ENCODE peak calls at places on chromosomes 7 and 10, in five cellular contexts. One of them, this sample, is unnamed.

GRCh38 chr10:119103241-119103640 is 672 bp upstream of the DENND10 start:
- DNase-seq in NCI-H1092 treated with DMSO at 0.1 percent for 48 hours: no peak
- DNase-seq in fibroblast of pulmonary artery: no peak
- DNase-seq in GM18507: no peak
- DNase-seq in stimulated activated naive B cell treated with anti-CD40 and anti-IgM and Interleukin-4, amounts not matched to agents 10 μg/mL and 1 μg/mL and 100 μg/mL, for 72 hours: no peak
- DNase-seq in this sample: no peak

GRCh38 chr7:32588657-32589056 is 93.4 kb downstream of the AVL9 start:
- DNase-seq in stimulated activated naive B cell treated with anti-CD40 and anti-IgM and Interleukin-4, amounts not matched to agents 10 μg/mL and 1 μg/mL and 100 μg/mL, for 72 hours: no peak
- DNase-seq in NCI-H1092 treated with DMSO at 0.1 percent for 48 hours: no peak
- DNase-seq in GM18507: no peak
- DNase-seq in fibroblast of pulmonary artery: peak
- DNase-seq in this sample: no peak

GRCh38 chr7:93914581-93915066 is 6.9 kb upstream of the GNG11 start:
- DNase-seq in NCI-H1092 treated with DMSO at 0.1 percent for 48 hours: no peak
- DNase-seq in fibroblast of pulmonary artery: peak
- DNase-seq in GM18507: no peak
- DNase-seq in stimulated activated naive B cell treated with anti-CD40 and anti-IgM and Interleukin-4, amounts not matched to agents 10 μg/mL and 1 μg/mL and 100 μg/mL, for 72 hours: no peak
- DNase-seq in this sample: no peak

GRCh38 chr7:30750574-30751256 is 1.2 kb upstream of the INMT start:
- DNase-seq in fibroblast of pulmonary artery: peak
- DNase-seq in NCI-H1092 treated with DMSO at 0.1 percent for 48 hours: no peak
- DNase-seq in stimulated activated naive B cell treated with anti-CD40 and anti-IgM and Interleukin-4, amounts not matched to agents 10 μg/mL and 1 μg/mL and 100 μg/mL, for 72 hours: no peak
- DNase-seq in GM18507: no peak
- DNase-seq in this sample: no peak

GRCh38 chr10:124935946-124936345 is 6.0 kb upstream of the ZRANB1 start:
- DNase-seq in stimulated activated naive B cell treated with anti-CD40 and anti-IgM and Interleukin-4, amounts not matched to agents 10 μg/mL and 1 μg/mL and 100 μg/mL, for 72 hours: no peak
- DNase-seq in NCI-H1092 treated with DMSO at 0.1 percent for 48 hours: no peak
- DNase-seq in fibroblast of pulmonary artery: no peak
- DNase-seq in GM18507: no peak
- DNase-seq in this sample: no peak

GRCh38 chr10:77592946-77593636 is 44.5 kb downstream of the KCNMA1 start:
- DNase-seq in GM18507: no peak
- DNase-seq in NCI-H1092 treated with DMSO at 0.1 percent for 48 hours: no peak
- DNase-seq in stimulated activated naive B cell treated with anti-CD40 and anti-IgM and Interleukin-4, amounts not matched to agents 10 μg/mL and 1 μg/mL and 100 μg/mL, for 72 hours: no peak
- DNase-seq in fibroblast of pulmonary artery: peak
- DNase-seq in this sample: no peak

GRCh38 chr10:78623577-78624215 is 445.1 kb upstream of the ZMIZ1 start:
- DNase-seq in NCI-H1092 treated with DMSO at 0.1 percent for 48 hours: no peak
- DNase-seq in GM18507: no peak
- DNase-seq in stimulated activated naive B cell treated with anti-CD40 and anti-IgM and Interleukin-4, amounts not matched to agents 10 μg/mL and 1 μg/mL and 100 μg/mL, for 72 hours: no peak
- DNase-seq in fibroblast of pulmonary artery: peak
- DNase-seq in this sample: no peak

GRCh38 chr7:101953248-101953819 is 135.9 kb downstream of the CUX1 start:
- DNase-seq in stimulated activated naive B cell treated with anti-CD40 and anti-IgM and Interleukin-4, amounts not matched to agents 10 μg/mL and 1 μg/mL and 100 μg/mL, for 72 hours: peak
- DNase-seq in fibroblast of pulmonary artery: peak
- DNase-seq in GM18507: peak
- DNase-seq in NCI-H1092 treated with DMSO at 0.1 percent for 48 hours: no peak
- DNase-seq in this sample: peak

GRCh38 chr7:130350945-130351663 is 6.5 kb downstream of the CPA5 start:
- DNase-seq in fibroblast of pulmonary artery: no peak
- DNase-seq in NCI-H1092 treated with DMSO at 0.1 percent for 48 hours: peak
- DNase-seq in stimulated activated naive B cell treated with anti-CD40 and anti-IgM and Interleukin-4, amounts not matched to agents 10 μg/mL and 1 μg/mL and 100 μg/mL, for 72 hours: no peak
- DNase-seq in GM18507: no peak
- DNase-seq in this sample: peak

GRCh38 chr10:119136084-119136483 is 29.4 kb downstream of the SFXN4 start:
- DNase-seq in GM18507: no peak
- DNase-seq in stimulated activated naive B cell treated with anti-CD40 and anti-IgM and Interleukin-4, amounts not matched to agents 10 μg/mL and 1 μg/mL and 100 μg/mL, for 72 hours: no peak
- DNase-seq in NCI-H1092 treated with DMSO at 0.1 percent for 48 hours: no peak
- DNase-seq in fibroblast of pulmonary artery: no peak
- DNase-seq in this sample: no peak

GRCh38 chr7:158273138-158273651 is 314.4 kb downstream of the PTPRN2 start:
- DNase-seq in fibroblast of pulmonary artery: no peak
- DNase-seq in GM18507: no peak
- DNase-seq in NCI-H1092 treated with DMSO at 0.1 percent for 48 hours: no peak
- DNase-seq in stimulated activated naive B cell treated with anti-CD40 and anti-IgM and Interleukin-4, amounts not matched to agents 10 μg/mL and 1 μg/mL and 100 μg/mL, for 72 hours: no peak
- DNase-seq in this sample: no peak

GRCh38 chr7:23261843-23262452 is 15.4 kb downstream of the GPNMB start:
- DNase-seq in GM18507: peak
- DNase-seq in stimulated activated naive B cell treated with anti-CD40 and anti-IgM and Interleukin-4, amounts not matched to agents 10 μg/mL and 1 μg/mL and 100 μg/mL, for 72 hours: peak
- DNase-seq in fibroblast of pulmonary artery: peak
- DNase-seq in NCI-H1092 treated with DMSO at 0.1 percent for 48 hours: peak
- DNase-seq in this sample: no peak

GRCh38 chr10:12509794-12510100 is 160.4 kb downstream of the CAMK1D start:
- DNase-seq in stimulated activated naive B cell treated with anti-CD40 and anti-IgM and Interleukin-4, amounts not matched to agents 10 μg/mL and 1 μg/mL and 100 μg/mL, for 72 hours: no peak
- DNase-seq in GM18507: no peak
- DNase-seq in NCI-H1092 treated with DMSO at 0.1 percent for 48 hours: no peak
- DNase-seq in fibroblast of pulmonary artery: no peak
- DNase-seq in this sample: no peak

GRCh38 chr7:240887-241421 is 48.6 kb downstream of the FAM20C start:
- DNase-seq in fibroblast of pulmonary artery: no peak
- DNase-seq in stimulated activated naive B cell treated with anti-CD40 and anti-IgM and Interleukin-4, amounts not matched to agents 10 μg/mL and 1 μg/mL and 100 μg/mL, for 72 hours: no peak
- DNase-seq in GM18507: no peak
- DNase-seq in NCI-H1092 treated with DMSO at 0.1 percent for 48 hours: no peak
- DNase-seq in this sample: no peak

GRCh38 chr7:963236-964078 is 9.0 kb upstream of the ADAP1 start:
- DNase-seq in fibroblast of pulmonary artery: no peak
- DNase-seq in NCI-H1092 treated with DMSO at 0.1 percent for 48 hours: peak
- DNase-seq in stimulated activated naive B cell treated with anti-CD40 and anti-IgM and Interleukin-4, amounts not matched to agents 10 μg/mL and 1 μg/mL and 100 μg/mL, for 72 hours: no peak
- DNase-seq in GM18507: no peak
- DNase-seq in this sample: no peak

GRCh38 chr7:78254397-78255055 is 456.0 kb downstream of the PHTF2 start:
- DNase-seq in GM18507: no peak
- DNase-seq in stimulated activated naive B cell treated with anti-CD40 and anti-IgM and Interleukin-4, amounts not matched to agents 10 μg/mL and 1 μg/mL and 100 μg/mL, for 72 hours: no peak
- DNase-seq in NCI-H1092 treated with DMSO at 0.1 percent for 48 hours: peak
- DNase-seq in fibroblast of pulmonary artery: no peak
- DNase-seq in this sample: no peak

GRCh38 chr10:24437302-24437701 is 228.4 kb downstream of the KIAA1217 start:
- DNase-seq in fibroblast of pulmonary artery: no peak
- DNase-seq in GM18507: no peak
- DNase-seq in NCI-H1092 treated with DMSO at 0.1 percent for 48 hours: no peak
- DNase-seq in stimulated activated naive B cell treated with anti-CD40 and anti-IgM and Interleukin-4, amounts not matched to agents 10 μg/mL and 1 μg/mL and 100 μg/mL, for 72 hours: no peak
- DNase-seq in this sample: no peak

GRCh38 chr7:102042016-102042656 is 224.7 kb downstream of the CUX1 start:
- DNase-seq in stimulated activated naive B cell treated with anti-CD40 and anti-IgM and Interleukin-4, amounts not matched to agents 10 μg/mL and 1 μg/mL and 100 μg/mL, for 72 hours: no peak
- DNase-seq in NCI-H1092 treated with DMSO at 0.1 percent for 48 hours: no peak
- DNase-seq in GM18507: no peak
- DNase-seq in fibroblast of pulmonary artery: peak
- DNase-seq in this sample: no peak

GRCh38 chr10:16941865-16942264 is 124.6 kb upstream of the RSU1 start:
- DNase-seq in stimulated activated naive B cell treated with anti-CD40 and anti-IgM and Interleukin-4, amounts not matched to agents 10 μg/mL and 1 μg/mL and 100 μg/mL, for 72 hours: no peak
- DNase-seq in NCI-H1092 treated with DMSO at 0.1 percent for 48 hours: no peak
- DNase-seq in GM18507: no peak
- DNase-seq in fibroblast of pulmonary artery: no peak
- DNase-seq in this sample: no peak

GRCh38 chr10:83037653-83038052 is 1101.7 kb upstream of the GHITM start:
- DNase-seq in GM18507: no peak
- DNase-seq in stimulated activated naive B cell treated with anti-CD40 and anti-IgM and Interleukin-4, amounts not matched to agents 10 μg/mL and 1 μg/mL and 100 μg/mL, for 72 hours: no peak
- DNase-seq in NCI-H1092 treated with DMSO at 0.1 percent for 48 hours: no peak
- DNase-seq in fibroblast of pulmonary artery: peak
- DNase-seq in this sample: no peak

GRCh38 chr7:26555971-26556830 is 264.5 kb downstream of the SNX10 start:
- DNase-seq in NCI-H1092 treated with DMSO at 0.1 percent for 48 hours: peak
- DNase-seq in fibroblast of pulmonary artery: no peak
- DNase-seq in GM18507: no peak
- DNase-seq in stimulated activated naive B cell treated with anti-CD40 and anti-IgM and Interleukin-4, amounts not matched to agents 10 μg/mL and 1 μg/mL and 100 μg/mL, for 72 hours: no peak
- DNase-seq in this sample: no peak

GRCh38 chr10:103574116-103575061 is 80.9 kb downstream of the NEURL1 start:
- DNase-seq in fibroblast of pulmonary artery: no peak
- DNase-seq in GM18507: no peak
- DNase-seq in NCI-H1092 treated with DMSO at 0.1 percent for 48 hours: no peak
- DNase-seq in stimulated activated naive B cell treated with anti-CD40 and anti-IgM and Interleukin-4, amounts not matched to agents 10 μg/mL and 1 μg/mL and 100 μg/mL, for 72 hours: no peak
- DNase-seq in this sample: no peak

GRCh38 chr7:44990520-44991023 is 9.4 kb upstream of the CCM2 start:
- DNase-seq in NCI-H1092 treated with DMSO at 0.1 percent for 48 hours: no peak
- DNase-seq in GM18507: no peak
- DNase-seq in stimulated activated naive B cell treated with anti-CD40 and anti-IgM and Interleukin-4, amounts not matched to agents 10 μg/mL and 1 μg/mL and 100 μg/mL, for 72 hours: no peak
- DNase-seq in fibroblast of pulmonary artery: peak
- DNase-seq in this sample: no peak

GRCh38 chr10:119162121-119162520 is 3.4 kb downstream of the SFXN4 start:
- DNase-seq in NCI-H1092 treated with DMSO at 0.1 percent for 48 hours: no peak
- DNase-seq in GM18507: no peak
- DNase-seq in fibroblast of pulmonary artery: no peak
- DNase-seq in stimulated activated naive B cell treated with anti-CD40 and anti-IgM and Interleukin-4, amounts not matched to agents 10 μg/mL and 1 μg/mL and 100 μg/mL, for 72 hours: no peak
- DNase-seq in this sample: no peak

GRCh38 chr10:37839243-37839642 is 18.2 kb downstream of the ZNF248 start:
- DNase-seq in stimulated activated naive B cell treated with anti-CD40 and anti-IgM and Interleukin-4, amounts not matched to agents 10 μg/mL and 1 μg/mL and 100 μg/mL, for 72 hours: no peak
- DNase-seq in fibroblast of pulmonary artery: no peak
- DNase-seq in GM18507: no peak
- DNase-seq in NCI-H1092 treated with DMSO at 0.1 percent for 48 hours: no peak
- DNase-seq in this sample: no peak

GRCh38 chr7:15922002-15922401 is 235.5 kb upstream of the MEOX2 start:
- DNase-seq in fibroblast of pulmonary artery: no peak
- DNase-seq in stimulated activated naive B cell treated with anti-CD40 and anti-IgM and Interleukin-4, amounts not matched to agents 10 μg/mL and 1 μg/mL and 100 μg/mL, for 72 hours: no peak
- DNase-seq in GM18507: no peak
- DNase-seq in NCI-H1092 treated with DMSO at 0.1 percent for 48 hours: no peak
- DNase-seq in this sample: no peak